ENCODE peak calls at places on chromosomes 7 and 10, in ten cellular contexts. R is MM.1S, S is choroid plexus epithelial cell, G is body of pancreas, E is upper lobe of left lung, F is stomach, O is keratinocyte, M is IMR-90, Z is small intestine, H is lower leg skin. X is an unnamed sample.

GRCh38 chr7:23404546-23405239 is 65.6 kb downstream of the IGF2BP3 start:
- DNase-seq in O (no peak), E (no peak), S (no peak), G (no peak), Z (no peak), F (no peak), M (no peak), H (no peak), R (no peak), X (no peak)

GRCh38 chr7:108282427-108282996 is 152.4 kb upstream of the LAMB4 start:
- DNase-seq in M (no peak), Z (no peak), F (no peak), R (no peak), E (no peak), H (no peak), G (no peak), S (no peak), O (no peak), X (no peak)

GRCh38 chr10:22534849-22535604 is 179.4 kb downstream of the PIP4K2A start:
- DNase-seq in S (peak), F (no peak), H (no peak), M (peak), Z (no peak), E (no peak), R (no peak), O (no peak), G (no peak), X (no peak)

GRCh38 chr7:47783456-47784240 is 164.6 kb downstream of the PKD1L1 start:
- DNase-seq in H (peak), E (no peak), Z (no peak), O (peak), R (no peak), M (peak), G (no peak), F (no peak), S (peak), X (peak)

GRCh38 chr10:13099144-13099665 is 758 bp upstream of the OPTN start:
- DNase-seq in Z (peak), S (peak), G (peak), H (peak), O (no peak), R (peak), F (no peak), M (peak), E (peak), X (no peak)

GRCh38 chr7:144391823-144392255 is 11.7 kb downstream of the NOBOX start:
- DNase-seq in O (no peak), Z (peak), R (peak), E (no peak), G (no peak), H (no peak), F (no peak), S (peak), M (peak), X (peak)

GRCh38 chr10:132229096-132229495 is 42.3 kb downstream of the DPYSL4 start:
- DNase-seq in M (no peak), S (no peak), F (no peak), E (no peak), R (no peak), G (no peak), O (no peak), Z (no peak), H (no peak), X (no peak)

GRCh38 chr10:119370972-119371703 is 163.8 kb downstream of the GRK5 start:
- DNase-seq in M (peak), O (no peak), G (no peak), R (no peak), Z (no peak), S (peak), H (peak), E (peak), F (no peak), X (peak)

GRCh38 chr7:47943676-47944474 is 4.4 kb downstream of the PKD1L1 start:
- DNase-seq in O (no peak), F (no peak), R (no peak), S (no peak), M (no peak), Z (no peak), G (no peak), H (no peak), E (no peak), X (no peak)

GRCh38 chr7:138904122-138904435 is 77.1 kb downstream of the KIAA1549 start:
- DNase-seq in F (no peak), G (no peak), S (no peak), O (no peak), M (no peak), H (peak), Z (no peak), E (no peak), R (no peak), X (no peak)

DNA sequence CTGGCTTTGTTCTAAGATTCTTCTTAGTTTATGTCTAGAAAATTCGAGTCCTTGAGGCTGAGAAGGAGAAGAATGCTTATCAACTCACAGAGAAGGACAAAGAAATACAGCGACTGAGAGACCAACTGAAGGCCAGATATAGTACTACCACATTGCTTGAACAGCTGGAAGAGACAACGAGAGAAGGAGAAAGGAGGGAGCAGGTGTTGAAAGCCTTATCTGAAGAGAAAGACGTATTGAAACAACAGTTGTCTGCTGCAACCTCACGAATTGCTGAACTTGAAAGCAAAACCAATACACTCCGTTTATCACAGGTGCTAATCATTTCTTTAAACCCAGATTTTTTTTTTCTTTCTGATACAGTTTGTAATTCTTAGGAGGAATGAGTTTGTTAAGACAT is 6.7 kb downstream of the CEP55 start:
- DNase-seq in M (no peak), R (peak), H (no peak), S (no peak), F (no peak), O (no peak), Z (peak), E (no peak), G (no peak), X (no peak)
- H3K4me3 ChIP-seq in M (no peak), R (peak), H (no peak), S (no peak), F (no peak), O (no peak), Z (peak), E (no peak), G (no peak), X (no peak)

GRCh38 chr10:48439581-48440041 is 133.1 kb downstream of the MAPK8 start:
- DNase-seq in M (peak), E (peak), G (peak), H (no peak), S (peak), O (no peak), R (no peak), Z (peak), F (no peak), X (no peak)
- H3K4me3 ChIP-seq in M (no peak), E (no peak), G (no peak), H (no peak), S (peak), O (no peak), R (no peak), Z (no peak), F (no peak), X (no peak)

GRCh38 chr7:27175005-27175625 is 995 bp upstream of the HOXA10 start:
- DNase-seq in E (peak), Z (no peak), H (no peak), G (peak), R (no peak), O (no peak), F (no peak), M (no peak), S (no peak), X (no peak)
- H3K4me3 ChIP-seq in E (no peak), Z (no peak), H (no peak), G (no peak), R (no peak), O (no peak), F (no peak), M (no peak), S (no peak), X (no peak)

GRCh38 chr7:117155694-117156093 is 167.2 kb downstream of the WNT2 start:
- DNase-seq in Z (no peak), H (no peak), M (no peak), R (no peak), F (no peak), S (no peak), G (no peak), E (no peak), O (no peak), X (no peak)

GRCh38 chr7:117158941-117159705 is 163.7 kb downstream of the WNT2 start:
- DNase-seq in G (no peak), O (no peak), F (no peak), S (peak), H (no peak), R (no peak), Z (no peak), E (no peak), M (peak), X (no peak)

GRCh38 chr7:117154721-117155120 is 168.1 kb downstream of the WNT2 start:
- DNase-seq in Z (no peak), F (no peak), G (no peak), E (no peak), M (no peak), S (no peak), O (no peak), H (no peak), R (no peak), X (no peak)

GRCh38 chr7:117157121-117157870 is 165.6 kb downstream of the WNT2 start:
- DNase-seq in G (peak), O (no peak), F (no peak), E (peak), R (no peak), M (peak), Z (no peak), H (no peak), S (peak), X (peak)

DNA sequence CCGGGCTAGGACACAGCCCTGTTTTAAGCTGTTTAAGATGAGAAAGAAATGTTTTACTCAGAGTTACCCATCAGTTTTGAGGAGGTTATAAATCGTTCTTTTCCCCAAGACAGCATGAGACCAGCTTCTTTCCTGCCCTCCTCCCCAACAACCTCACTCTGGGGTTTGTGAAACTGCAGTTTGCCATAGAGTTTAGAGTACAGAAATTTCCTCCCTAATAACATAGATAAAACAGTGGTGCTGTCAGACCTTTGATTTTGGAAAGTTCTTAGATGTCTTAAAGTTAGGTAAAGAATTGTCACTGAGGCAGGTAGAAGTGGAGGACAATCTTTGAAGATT is 165.0 kb downstream of the WNT2 start:
- DNase-seq in S (no peak), R (no peak), F (no peak), E (no peak), G (no peak), Z (no peak), H (no peak), O (no peak), M (no peak), X (no peak)
- H3K4me3 ChIP-seq in S (no peak), R (no peak), F (no peak), E (no peak), G (no peak), Z (no peak), H (no peak), O (no peak), M (no peak), X (no peak)

DNA sequence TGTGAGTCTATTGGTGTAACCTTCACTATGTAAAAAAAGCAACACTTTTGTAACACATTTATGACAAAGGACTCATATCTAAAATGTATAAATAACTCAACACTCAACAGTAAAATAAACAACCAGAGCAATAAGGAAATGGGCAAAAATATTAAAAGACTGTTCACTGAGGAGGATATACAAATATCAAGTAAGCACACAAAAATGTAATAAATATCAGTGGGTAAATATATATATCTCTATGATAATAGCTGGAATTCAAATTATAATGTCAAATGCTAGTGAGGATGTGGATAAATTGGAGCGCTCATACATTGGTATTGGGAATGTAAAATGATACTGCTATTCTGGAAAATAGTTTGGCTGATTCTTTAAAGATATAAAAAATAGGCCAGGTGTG is 53.0 kb downstream of the HDAC9 start:
- DNase-seq in O (no peak), Z (no peak), R (no peak), F (no peak), M (no peak), E (no peak), G (no peak), S (no peak), H (no peak), X (no peak)
- H3K4me3 ChIP-seq in O (no peak), Z (no peak), R (no peak), F (no peak), M (no peak), E (no peak), G (no peak), S (no peak), H (no peak), X (no peak)

DNA sequence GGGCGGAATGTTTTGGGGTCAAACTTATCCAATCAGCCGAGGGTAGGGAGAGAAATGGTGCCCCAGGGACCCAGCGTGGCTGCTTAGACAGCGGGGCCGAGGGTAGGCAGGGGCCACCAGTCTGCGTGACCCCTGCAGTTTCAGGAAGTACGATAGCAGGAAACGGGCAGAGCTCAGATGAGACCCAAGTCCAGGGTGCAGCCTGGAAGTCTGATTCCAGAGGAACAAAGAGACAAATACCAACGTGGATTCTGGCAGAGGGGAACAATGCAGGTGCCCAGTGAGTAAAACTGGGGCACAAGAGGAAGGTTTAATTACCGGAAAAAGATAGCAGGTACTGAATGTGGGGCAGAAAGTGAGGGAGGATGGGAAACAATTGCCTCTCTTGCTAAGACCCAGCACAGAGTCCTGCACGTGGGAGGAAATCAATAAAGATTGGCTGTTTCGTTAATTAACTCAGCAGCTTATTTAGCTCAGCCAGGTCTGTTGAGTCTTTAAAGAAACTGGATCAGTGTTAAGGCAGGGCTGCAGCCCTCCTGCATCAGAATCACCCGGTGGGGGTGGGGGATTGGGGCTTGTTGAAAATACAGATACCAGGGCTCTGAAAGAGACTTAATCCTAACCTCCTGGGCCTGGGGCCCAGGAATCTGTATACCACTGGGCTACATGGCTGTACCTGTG is 50.4 kb upstream of the NFE2L3 start:
- DNase-seq in H (no peak), E (peak), F (no peak), G (no peak), R (no peak), O (no peak), Z (peak), S (no peak), M (no peak), X (no peak)
- H3K4me3 ChIP-seq in H (no peak), E (peak), F (peak), G (no peak), R (no peak), O (no peak), Z (no peak), S (peak), M (no peak), X (no peak)

GRCh38 chr7:51229106-51229537 is 87.5 kb downstream of the COBL start:
- DNase-seq in M (no peak), S (no peak), H (no peak), O (no peak), F (peak), R (no peak), G (no peak), E (peak), Z (no peak), X (no peak)

GRCh38 chr7:51229620-51230323 is 86.8 kb downstream of the COBL start:
- DNase-seq in O (no peak), E (no peak), R (no peak), Z (no peak), H (no peak), S (no peak), M (no peak), G (no peak), F (no peak), X (no peak)

GRCh38 chr7:51226916-51227535 is 89.6 kb downstream of the COBL start:
- DNase-seq in O (no peak), H (no peak), G (no peak), R (no peak), Z (no peak), F (no peak), E (no peak), M (no peak), S (no peak), X (no peak)

GRCh38 chr7:51227861-51228260 is 88.7 kb downstream of the COBL start:
- DNase-seq in R (no peak), E (no peak), O (no peak), G (no peak), F (no peak), Z (no peak), M (no peak), S (no peak), H (no peak), X (no peak)

DNA sequence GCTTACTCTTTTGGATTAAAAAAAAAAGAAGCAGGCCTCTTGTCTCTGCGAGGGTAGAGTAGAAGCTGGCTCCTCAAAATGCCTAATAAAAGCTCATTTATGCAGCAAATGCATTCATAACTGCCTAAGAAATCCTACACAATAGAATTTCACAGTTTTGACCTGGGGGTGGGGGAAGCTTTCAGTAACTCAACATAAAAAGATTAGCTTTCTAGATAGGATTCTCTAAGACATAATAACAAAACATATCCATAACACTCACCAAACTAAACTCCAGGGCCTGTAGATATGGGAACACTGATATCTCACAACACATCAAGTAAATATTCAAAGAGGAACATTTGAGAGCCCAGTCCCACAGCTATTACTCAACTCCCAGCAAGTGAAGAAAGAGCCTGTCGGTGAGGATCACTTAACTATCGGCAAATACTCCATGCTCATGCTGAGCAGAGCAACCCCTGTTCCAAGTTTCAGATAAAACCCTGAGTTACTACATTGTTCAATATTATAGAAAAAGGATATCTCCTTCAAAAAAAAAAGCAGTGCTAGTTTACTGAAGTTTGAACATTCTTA is 88.1 kb downstream of the COBL start:
- DNase-seq in E (no peak), H (no peak), Z (no peak), S (no peak), M (no peak), O (no peak), R (no peak), G (no peak), F (no peak), X (no peak)
- H3K4me3 ChIP-seq in E (peak), H (no peak), Z (no peak), S (no peak), M (no peak), O (no peak), R (no peak), G (no peak), F (no peak), X (no peak)

DNA sequence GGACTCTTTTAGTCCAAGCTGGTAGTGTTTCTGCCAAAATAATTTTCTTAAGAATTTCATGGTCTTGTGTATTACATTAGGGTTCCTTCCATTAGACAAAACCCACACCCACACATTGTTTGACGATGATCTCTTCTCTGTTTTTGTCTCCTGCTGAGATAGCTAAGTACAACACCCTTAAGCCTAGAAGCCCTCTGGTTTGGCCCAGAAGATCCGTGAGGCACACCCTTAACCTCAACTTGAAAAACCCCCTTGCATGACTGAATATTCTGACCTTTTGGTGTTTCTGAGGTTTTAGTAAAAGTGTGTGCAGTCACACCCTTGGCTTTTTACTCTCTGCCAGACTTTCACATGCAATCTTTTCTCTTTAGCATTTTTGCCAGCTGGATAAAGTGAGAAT is 29.3 kb upstream of the ERCC6 start:
- DNase-seq in F (no peak), G (no peak), E (no peak), O (no peak), M (peak), H (no peak), S (peak), R (no peak), Z (no peak), X (no peak)
- H3K4me3 ChIP-seq in F (no peak), G (no peak), E (no peak), O (no peak), M (no peak), H (no peak), S (no peak), R (no peak), Z (no peak), X (no peak)